ENCODE peak calls at places on chromosome 20, in six cellular contexts. T, W, I, L, K and G are unnamed samples.

GRCh38 chr20:18496042-18496441 is 983 bp downstream of the RBBP9 start:
- DNase-seq in I (no peak), W (no peak), K (peak; percentile 64), T (no peak), L (peak; percentile 34), G (no peak)

GRCh38 chr20:53623454-53624206 is 30.0 kb upstream of the ZNF217 start:
- DNase-seq in K (peak; percentile 77), L (peak; percentile 80), I (peak; percentile 86), W (peak; percentile 76), T (peak; percentile 32), G (peak; percentile 71)

GRCh38 chr20:7010584-7010983 is 243.1 kb downstream of the BMP2 start:
- DNase-seq in W (no peak), K (no peak), T (no peak), L (peak; percentile 91), I (no peak), G (no peak)

GRCh38 chr20:8812818-8813217 is 256.1 kb upstream of the PLCB4 start:
- DNase-seq in I (no peak), K (no peak), W (peak; percentile 9), T (no peak), L (no peak), G (no peak)

GRCh38 chr20:59064214-59064722 is 21.7 kb upstream of the PRELID3B start:
- DNase-seq in I (no peak), T (no peak), K (no peak), W (no peak), L (no peak), G (no peak)

GRCh38 chr20:8271727-8272126 is 139.7 kb downstream of the PLCB1 start:
- DNase-seq in K (no peak), L (no peak), I (no peak), T (no peak), W (no peak), G (no peak)

GRCh38 chr20:14928083-14928482 is 590.7 kb upstream of the FLRT3 start:
- DNase-seq in L (peak; percentile 36), I (no peak), T (no peak), K (no peak), W (no peak), G (no peak)

GRCh38 chr20:23164176-23164601 is 78.1 kb upstream of the CD93 start:
- DNase-seq in I (peak; percentile 71), T (no peak), W (peak; percentile 3), L (no peak), K (no peak), G (no peak)

GRCh38 chr20:37519508-37520416 is 1.3 kb upstream of the NNAT start:
- DNase-seq in W (no peak), K (no peak), T (no peak), I (peak; percentile 50), L (no peak), G (no peak)

GRCh38 chr20:48959902-48960550 is 38.5 kb downstream of the ARFGEF2 start:
- DNase-seq in K (no peak), L (peak; percentile 76), I (no peak), W (no peak), T (no peak), G (no peak)

GRCh38 chr20:18166939-18167338 is 29.3 kb downstream of the KAT14 start:
- DNase-seq in T (no peak), L (no peak), I (no peak), K (no peak), W (no peak), G (no peak)

DNA sequence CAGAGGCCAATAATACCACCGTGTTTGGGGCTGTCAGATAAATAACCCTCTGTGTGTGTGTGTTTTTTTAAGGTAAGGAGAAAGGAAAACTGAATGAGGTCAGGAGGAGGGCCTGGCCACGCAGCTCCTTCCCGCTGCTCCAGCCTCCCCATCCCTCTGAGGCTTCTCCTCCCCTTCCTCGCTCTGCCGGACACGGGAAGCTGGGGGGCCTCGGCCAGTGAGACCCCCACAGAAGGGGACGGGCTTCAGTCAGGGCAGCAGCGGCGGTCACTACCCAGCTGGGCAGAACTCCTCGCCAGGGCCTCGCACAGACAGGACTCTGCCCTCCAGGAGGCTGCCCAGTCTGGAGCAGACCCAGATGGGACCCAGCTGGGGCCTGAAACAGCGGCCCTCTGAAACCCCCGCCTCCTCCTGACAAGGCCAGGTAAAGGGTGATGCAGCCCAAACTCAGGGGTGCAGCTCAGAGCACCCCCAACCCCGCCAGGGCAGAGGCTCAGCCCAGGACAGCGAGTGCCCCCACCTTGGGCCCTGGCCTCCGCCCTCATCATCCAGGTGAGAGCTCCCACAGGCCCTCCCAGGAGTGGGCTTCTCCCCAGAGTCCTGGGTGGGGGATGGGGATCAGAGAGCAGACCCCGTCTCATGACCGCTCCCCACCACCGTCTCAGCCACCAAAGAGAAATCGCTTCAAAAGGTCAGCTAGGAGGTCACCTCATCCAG is 2.3 kb downstream of the EEF1A2 start:
- DNase-seq in K (peak; percentile 50), T (no peak), W (no peak), L (no peak), I (no peak), G (no peak)
- TF ChIP-seq CTCF in K (peak; percentile 4), T (no peak), W (peak; percentile 28), L (no peak), I (no peak), G (peak; percentile 16)

GRCh38 chr20:45971675-45972499 is at the start of gene ZNF335:
- DNase-seq in K (peak; percentile 96), L (peak; percentile 92), I (peak; percentile 97), T (peak; percentile 35), W (peak; percentile 90), G (peak; percentile 99)
- TF ChIP-seq CTCF in K (peak; percentile 43), L (no peak), I (peak; percentile 45), T (peak; percentile 12), W (peak; percentile 90), G (peak; percentile 35)

DNA sequence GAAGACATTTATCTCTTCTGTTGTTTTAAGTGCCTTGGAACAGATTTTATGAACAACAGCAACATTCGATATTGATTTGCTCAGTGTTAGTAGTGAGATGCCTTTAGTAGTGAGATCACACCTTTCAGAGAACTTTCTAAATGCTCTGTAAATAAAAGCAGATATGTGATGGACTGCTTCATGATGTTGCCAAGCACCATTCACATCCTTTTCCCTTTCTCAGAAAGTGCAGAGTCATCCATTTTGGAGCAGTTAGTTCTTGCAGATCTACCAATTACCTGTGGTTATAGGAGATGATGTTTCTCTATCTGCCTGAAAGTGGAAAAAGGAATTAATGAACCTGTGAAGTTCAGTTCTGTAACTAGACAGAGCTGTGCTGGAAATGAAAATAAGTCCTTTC is 27.0 kb downstream of the CBFA2T2 start:
- DNase-seq in K (no peak), I (no peak), W (no peak), L (peak; percentile 8), T (no peak), G (no peak)
- TF ChIP-seq CTCF in K (no peak), I (no peak), W (no peak), L (no peak), T (no peak), G (no peak)

DNA sequence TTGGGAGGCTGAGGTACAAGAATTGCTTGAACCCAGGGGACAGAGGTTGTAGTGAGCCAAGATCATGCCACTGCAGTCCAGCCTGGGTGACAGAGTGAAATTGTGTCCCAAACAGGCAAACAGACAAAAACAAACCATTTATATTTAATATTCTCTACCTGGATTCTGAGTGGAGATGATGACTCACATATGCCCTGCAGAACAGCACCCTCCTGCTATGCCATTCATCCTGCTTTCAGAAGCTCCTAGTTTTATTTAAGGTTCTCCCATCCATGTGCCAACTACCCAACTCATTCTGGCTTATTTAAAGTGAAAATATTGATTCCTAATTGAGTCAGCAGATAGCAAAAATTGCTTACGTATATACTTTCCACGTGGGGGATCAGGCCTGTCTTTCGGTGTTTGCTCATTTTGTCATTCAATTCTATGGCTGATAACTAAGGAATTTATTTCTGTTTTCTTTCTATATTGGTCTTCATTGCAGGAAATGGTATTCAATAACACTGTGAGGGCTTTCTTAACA is 459.1 kb upstream of the JAG1 start:
- DNase-seq in W (no peak), I (no peak), L (no peak), K (no peak), T (no peak), G (no peak)
- TF ChIP-seq CTCF in W (no peak), I (no peak), L (no peak), K (no peak), T (no peak), G (no peak)

GRCh38 chr20:56979125-56979524 is 287.3 kb downstream of the BMP7 start:
- DNase-seq in K (no peak), L (no peak), T (no peak), I (no peak), W (no peak), G (no peak)

GRCh38 chr20:56975838-56976237 is 290.6 kb downstream of the BMP7 start:
- DNase-seq in K (no peak), L (no peak), T (no peak), I (no peak), W (no peak), G (no peak)

GRCh38 chr20:56978475-56978874 is 288.0 kb downstream of the BMP7 start:
- DNase-seq in K (no peak), W (no peak), T (no peak), L (no peak), I (no peak), G (no peak)

DNA sequence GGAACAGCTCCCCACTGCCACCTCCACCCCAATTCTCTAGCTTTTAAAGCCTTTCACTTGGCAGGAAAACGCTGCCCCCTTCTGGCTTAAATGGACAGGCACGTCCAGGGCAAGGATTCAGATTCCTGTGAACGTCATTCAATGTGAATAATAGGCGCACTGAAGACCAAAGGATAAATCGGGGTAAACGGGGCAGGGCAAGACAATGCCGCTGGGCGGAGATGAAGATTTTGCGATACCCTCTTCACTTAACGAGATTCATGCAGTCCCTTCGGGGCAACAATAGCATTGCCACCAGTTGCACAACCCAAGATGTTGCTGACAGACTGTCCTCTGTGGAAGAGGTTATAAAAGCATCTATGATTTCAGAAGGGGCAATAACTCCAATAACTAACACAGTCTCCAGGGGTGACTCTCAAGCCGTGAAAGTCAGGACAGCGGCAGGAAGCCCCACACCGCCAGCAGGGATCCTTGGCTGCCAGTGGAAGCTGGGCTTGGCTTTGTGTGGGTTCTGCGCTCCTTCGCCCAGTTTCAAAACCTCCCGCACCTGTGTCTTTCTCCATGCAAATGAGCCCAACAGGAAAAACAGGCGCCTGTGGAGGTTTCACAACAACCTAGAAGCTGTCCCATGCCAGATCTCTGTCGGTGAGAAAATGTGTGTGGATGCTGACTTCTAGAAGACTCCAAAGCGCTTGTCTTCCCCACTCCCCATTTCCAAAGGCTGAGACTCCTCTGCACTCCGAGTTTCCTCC is 291.8 kb downstream of the BMP7 start:
- DNase-seq in L (peak; percentile 82), I (no peak), T (no peak), W (peak; percentile 16), K (no peak), G (peak; percentile 70)
- TF ChIP-seq CTCF in L (peak; percentile 80), I (no peak), T (peak; percentile 60), W (peak; percentile 35), K (peak; percentile 58), G (peak; percentile 81)

GRCh38 chr20:12269579-12269978 is 351.9 kb downstream of the BTBD3 start:
- DNase-seq in K (no peak), W (no peak), I (no peak), L (no peak), T (no peak), G (no peak)
- TF ChIP-seq CTCF in K (no peak), W (no peak), I (no peak), L (no peak), T (no peak), G (no peak)